ENCODE peak calls at places on chromosomes 7 and 10, in four cellular contexts. G is body of pancreas; A is CD4-positive, CD25-positive, alpha-beta regulatory T cell; E is IMR-90. Q is an unnamed sample.

GRCh38 chr10:112955736-112956421 is 5.8 kb downstream of the TCF7L2 start:
- ATAC-seq in E (peak), G (no peak), A (no peak), Q (no peak)

GRCh38 chr7:127900735-127901685 is 130.2 kb downstream of the LRRC4 start:
- ATAC-seq in A (no peak), G (peak), E (peak), Q (no peak)

GRCh38 chr7:52273685-52274610 is 761.5 kb upstream of the POM121L12 start:
- ATAC-seq in G (no peak), E (no peak), A (no peak), Q (no peak)

GRCh38 chr7:107592361-107593024 is 12.4 kb downstream of the BCAP29 start:
- ATAC-seq in E (no peak), A (no peak), G (no peak), Q (no peak)

GRCh38 chr10:298033-298432 is 162.8 kb downstream of the ZMYND11 start:
- ATAC-seq in A (no peak), E (no peak), G (no peak), Q (no peak)

GRCh38 chr10:98404571-98405396 is 10.2 kb downstream of the PYROXD2 start:
- ATAC-seq in E (peak), G (no peak), A (no peak), Q (peak)

GRCh38 chr10:33553951-33554571 is 219.6 kb upstream of the NRP1 start:
- ATAC-seq in A (no peak), G (no peak), E (no peak), Q (no peak)

GRCh38 chr7:50164552-50165220 is 71.6 kb upstream of the ZPBP start:
- ATAC-seq in E (no peak), A (peak), G (no peak), Q (no peak)

GRCh38 chr10:33113111-33113856 is 155.3 kb upstream of the ITGB1 start:
- ATAC-seq in G (no peak), A (no peak), E (peak), Q (no peak)

GRCh38 chr7:7843972-7844371 is 124.6 kb upstream of the GLCCI1 start:
- ATAC-seq in E (no peak), G (no peak), A (no peak), Q (no peak)

GRCh38 chr7:74230446-74231231 is 20.8 kb downstream of the LAT2 start:
- ATAC-seq in E (no peak), G (no peak), A (no peak), Q (peak)

GRCh38 chr10:72170263-72170662 is 45.5 kb upstream of the ANAPC16 start:
- ATAC-seq in G (no peak), E (no peak), A (no peak), Q (no peak)

GRCh38 chr10:128160335-128160734 is 34.1 kb upstream of the MKI67 start:
- ATAC-seq in A (no peak), G (no peak), E (no peak), Q (no peak)

GRCh38 chr10:33412261-33413092 is 78.0 kb upstream of the NRP1 start:
- ATAC-seq in A (no peak), E (peak), G (peak), Q (no peak)

GRCh38 chr7:28411876-28412662 is at the start of gene CREB5:
- ATAC-seq in E (no peak), A (no peak), G (no peak), Q (no peak)

GRCh38 chr10:34474060-34474376 is 341.1 kb downstream of the PARD3 start:
- ATAC-seq in A (no peak), E (no peak), G (no peak), Q (no peak)

GRCh38 chr7:151844080-151844827 is 32.7 kb downstream of the PRKAG2 start:
- ATAC-seq in G (no peak), A (no peak), E (peak), Q (no peak)

GRCh38 chr7:128672927-128673517 is 930 bp downstream of the GARIN1A start:
- ATAC-seq in A (peak), G (no peak), E (peak), Q (peak)

GRCh38 chr7:12898004-12898403 is 210.6 kb downstream of the ARL4A start:
- ATAC-seq in A (no peak), E (no peak), G (no peak), Q (peak)

GRCh38 chr10:101663097-101663496 is 31.9 kb downstream of the FBXW4 start:
- ATAC-seq in G (no peak), E (no peak), A (no peak), Q (no peak)